ENCODE peak calls at places on chromosome 19, in nine cellular contexts. A is omental fat pad, C is lower lobe of right lung, E is osteocyte, Q is AG09319, T is GM20000, X is IMR-90, B is NB4, N is tibial artery. V is an unnamed sample.

GRCh38 chr19:23305555-23305954 is 55.4 kb upstream of the ZNF724 start:
- DNase-seq in N (no peak), A (no peak), C (no peak), E (no peak), X (no peak), Q (no peak), T (no peak), B (peak), V (no peak)

GRCh38 chr19:34824686-34825085 is 51.7 kb upstream of the ZNF599 start:
- DNase-seq in T (no peak), N (no peak), B (no peak), E (no peak), X (no peak), C (no peak), A (no peak), Q (no peak), V (no peak)

GRCh38 chr19:42324655-42325307 is 654 bp upstream of the MEGF8 start:
- DNase-seq in T (no peak), B (no peak), Q (no peak), N (no peak), A (no peak), C (no peak), E (no peak), X (no peak), V (no peak)

GRCh38 chr19:344625-345319 is at the start of gene MIER2:
- DNase-seq in Q (peak), B (peak), N (peak), A (peak), T (peak), C (peak), E (peak), X (peak), V (peak)

GRCh38 chr19:11995174-11995573 is 30.3 kb downstream of the ZNF763 start:
- DNase-seq in C (no peak), B (peak), A (no peak), N (no peak), X (peak), T (no peak), Q (no peak), E (no peak), V (no peak)

GRCh38 chr19:42185281-42185680 is 32.2 kb downstream of the DEDD2 start:
- DNase-seq in X (peak), C (no peak), Q (no peak), B (peak), E (no peak), N (no peak), T (no peak), A (no peak), V (no peak)

GRCh38 chr19:11345122-11345752 is 831 bp downstream of the TMEM205 start:
- DNase-seq in A (no peak), T (peak), E (no peak), Q (no peak), N (no peak), X (no peak), B (no peak), C (no peak), V (no peak)

GRCh38 chr19:6551607-6552450 is 21.0 kb downstream of the TNFSF9 start:
- DNase-seq in E (no peak), C (peak), X (no peak), A (no peak), B (peak), T (peak), Q (no peak), N (no peak), V (peak)

GRCh38 chr19:8097681-8098567 is 45.4 kb downstream of the CCL25 start:
- DNase-seq in A (no peak), N (no peak), C (peak), B (no peak), X (no peak), Q (no peak), T (no peak), E (no peak), V (no peak)

GRCh38 chr19:48318286-48318987 is 6.9 kb upstream of the EMP3 start:
- DNase-seq in E (no peak), B (no peak), N (no peak), Q (no peak), A (no peak), C (no peak), X (no peak), T (no peak), V (no peak)

GRCh38 chr19:45876411-45877197 is 9.3 kb downstream of the IRF2BP1 start:
- DNase-seq in X (peak), B (peak), E (no peak), N (no peak), T (peak), A (no peak), C (no peak), Q (no peak), V (peak)

GRCh38 chr19:34282611-34283519 is 28.5 kb downstream of the GARRE1 start:
- DNase-seq in E (no peak), N (no peak), C (no peak), T (no peak), A (no peak), B (no peak), Q (no peak), X (no peak), V (no peak)

GRCh38 chr19:34254552-34255432 is at the start of gene GARRE1:
- DNase-seq in N (no peak), A (no peak), B (peak), T (peak), Q (no peak), E (peak), X (peak), C (peak), V (peak)

GRCh38 chr19:8334458-8335342 is 8.4 kb downstream of the KANK3 start:
- DNase-seq in X (peak), Q (no peak), T (no peak), C (peak), E (no peak), N (no peak), A (no peak), B (peak), V (peak)

GRCh38 chr19:900302-901111 is 7.2 kb downstream of the RNU6-9 start:
- DNase-seq in A (no peak), T (no peak), N (no peak), C (no peak), E (no peak), X (no peak), B (no peak), Q (no peak), V (no peak)

DNA sequence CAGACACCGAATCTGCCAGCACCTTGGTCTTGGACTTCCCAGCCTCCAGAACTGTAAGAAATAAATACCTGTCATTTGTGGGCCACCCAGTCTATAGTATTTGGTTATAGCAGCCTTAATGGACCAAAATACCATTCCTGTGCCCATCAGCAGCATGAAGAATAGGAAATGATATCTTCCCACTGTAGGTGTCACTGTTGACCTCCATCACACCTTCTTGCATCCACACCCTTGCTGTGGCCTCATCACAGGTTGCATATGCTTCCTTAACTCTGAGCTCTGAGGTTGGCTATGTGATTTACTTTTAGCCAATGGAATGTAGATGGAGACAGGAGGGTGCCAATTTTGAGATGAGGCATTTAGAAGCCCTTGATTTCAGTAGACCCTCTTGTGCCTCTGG is 242.0 kb upstream of the TSHZ3 start:
- DNase-seq in Q (no peak), X (no peak), C (no peak), A (no peak), B (peak), N (no peak), T (no peak), E (peak), V (no peak)
- TF ChIP-seq CTCF in Q (no peak), X (no peak), C (no peak), A (no peak), B (no peak), N (no peak), T (no peak), E (no peak), V (no peak)

DNA sequence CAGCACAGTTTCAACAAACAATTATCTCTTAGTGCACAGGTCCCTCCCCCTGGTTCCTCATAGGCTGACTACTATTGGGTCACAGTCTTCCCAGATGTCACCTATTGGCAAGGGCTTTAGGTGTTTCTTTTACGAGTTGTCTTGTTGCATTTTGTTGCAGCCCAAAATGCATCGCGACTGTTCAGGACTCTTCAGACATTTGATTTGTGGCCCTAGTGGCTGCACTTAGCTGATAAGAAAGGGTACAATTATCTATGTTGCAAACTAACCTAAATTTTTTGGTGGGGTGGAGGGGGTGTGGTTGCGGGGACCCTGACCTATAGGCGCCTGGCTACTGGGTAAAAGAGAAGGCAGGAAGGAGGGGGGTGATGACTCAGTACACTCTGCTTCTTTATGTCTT is 29.1 kb upstream of the ZNF714 start:
- DNase-seq in A (no peak), N (no peak), B (no peak), X (no peak), T (no peak), Q (no peak), C (no peak), E (no peak), V (no peak)
- TF ChIP-seq CTCF in A (no peak), N (no peak), B (no peak), X (no peak), T (no peak), Q (no peak), C (no peak), E (no peak), V (no peak)

GRCh38 chr19:19495614-19496603 is 19.4 kb downstream of the TSSK6 start:
- DNase-seq in X (no peak), C (no peak), T (no peak), N (no peak), E (no peak), Q (no peak), A (no peak), B (no peak), V (no peak)

GRCh38 chr19:19492026-19492610 is 23.2 kb downstream of the TSSK6 start:
- DNase-seq in T (no peak), X (no peak), Q (no peak), B (no peak), A (no peak), N (no peak), E (no peak), C (no peak), V (no peak)

GRCh38 chr19:19490247-19490968 is 24.9 kb downstream of the TSSK6 start:
- DNase-seq in B (peak), Q (peak), N (peak), C (peak), E (no peak), T (peak), A (peak), X (peak), V (peak)

GRCh38 chr19:19491321-19492025 is 23.9 kb downstream of the TSSK6 start:
- DNase-seq in B (no peak), X (no peak), T (no peak), N (no peak), A (no peak), Q (no peak), C (no peak), E (no peak), V (no peak)

DNA sequence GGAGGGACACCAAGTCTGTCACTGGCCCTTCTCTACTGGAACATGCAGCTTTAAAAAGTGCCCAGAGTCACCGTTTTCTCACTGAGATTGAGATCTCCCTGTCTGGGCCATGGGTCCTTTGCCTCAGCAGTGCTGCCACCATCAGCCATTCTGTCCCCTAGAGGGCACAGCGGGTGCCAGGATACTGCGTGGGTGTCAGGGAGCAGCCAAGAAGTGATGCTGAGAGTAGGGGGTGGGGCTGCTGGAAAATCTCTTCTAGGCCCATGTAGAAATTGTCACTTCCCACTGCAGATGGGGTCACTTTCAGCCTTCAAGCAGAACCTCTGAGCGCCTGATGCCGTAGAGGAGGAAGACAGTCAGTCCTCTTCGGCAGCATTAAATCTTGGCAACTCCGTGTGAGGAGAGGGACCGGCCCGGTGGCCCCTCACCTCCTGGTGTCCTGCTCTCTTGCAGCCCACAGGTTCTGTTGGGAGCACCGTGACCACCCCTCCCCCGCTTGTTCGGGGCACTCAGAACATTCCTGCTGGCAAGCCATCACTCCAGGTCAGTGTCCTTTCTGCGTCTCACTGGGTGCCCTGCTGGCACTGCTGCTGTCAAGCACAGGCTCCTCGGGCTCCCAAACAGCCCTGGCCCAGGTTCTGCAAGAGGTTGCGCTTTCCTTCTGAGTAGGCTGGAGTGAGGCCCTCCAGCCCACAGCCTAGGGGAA is 21.4 kb downstream of the TSSK6 start:
- DNase-seq in N (no peak), Q (no peak), T (no peak), B (no peak), E (no peak), A (no peak), C (no peak), X (no peak), V (no peak)
- TF ChIP-seq CTCF in N (no peak), Q (no peak), T (no peak), B (no peak), E (no peak), A (no peak), C (no peak), X (no peak), V (no peak)

DNA sequence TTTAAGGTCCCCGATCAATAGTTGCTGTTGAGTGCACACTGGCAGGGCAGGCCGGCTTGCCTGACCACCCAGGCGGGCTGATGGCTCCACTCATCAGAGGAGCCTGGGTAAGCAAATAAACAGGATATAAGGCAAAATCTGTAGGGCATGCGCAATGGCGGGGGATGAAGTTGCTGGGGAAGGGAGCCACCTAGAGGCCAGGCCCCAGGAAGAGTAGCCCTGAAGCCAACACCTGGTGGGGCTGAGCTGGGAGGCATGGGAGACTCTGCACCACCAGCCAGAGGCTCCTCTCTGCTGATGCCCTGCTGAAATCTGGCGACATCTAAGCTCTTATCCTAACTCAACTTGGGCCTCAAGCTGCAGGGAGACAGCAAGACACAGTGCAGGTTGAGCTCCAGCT is 324.3 kb downstream of the ZNF536 start:
- DNase-seq in C (no peak), B (peak), T (no peak), A (no peak), X (peak), E (no peak), Q (no peak), N (peak), V (no peak)
- TF ChIP-seq CTCF in C (peak), B (peak), T (peak), A (no peak), X (peak), E (no peak), Q (peak), N (no peak), V (no peak)

V was measured in GM10248.